ENCODE peak calls at places on chromosomes 11 and 22, in five cellular contexts. S is A549, A is HepG2, V is K562, O is SK-N-SH. L is an unnamed sample.

GRCh38 chr11:131688056-131688693 is 317.8 kb downstream of the NTM start:
- DNase-seq in S (peak), A (peak), V (peak), O (peak), L (peak)

GRCh38 chr22:37777122-37777687 is 30.5 kb upstream of the GCAT start:
- DNase-seq in S (no peak), A (peak), V (peak), O (no peak), L (no peak)

GRCh38 chr22:36409911-36410756 is 22.4 kb upstream of the MYH9 start:
- DNase-seq in S (no peak), A (peak), V (peak), O (no peak), L (peak)

GRCh38 chr22:27507066-27507715 is 294.4 kb downstream of the MN1 start:
- DNase-seq in S (no peak), A (no peak), V (no peak), O (no peak), L (no peak)

GRCh38 chr11:67233584-67234190 is 32.6 kb upstream of the GRK2 start:
- DNase-seq in S (no peak), A (no peak), V (no peak), O (no peak), L (no peak)

GRCh38 chr11:121563900-121564822 is 111.4 kb upstream of the SORL1-AS1 start:
- DNase-seq in S (no peak), A (peak), V (no peak), O (no peak), L (no peak)

GRCh38 chr22:42414565-42415298 is 17.5 kb downstream of the NFAM1 start:
- DNase-seq in S (no peak), A (no peak), V (peak), O (no peak), L (no peak)

GRCh38 chr11:8067929-8068575 is 13.0 kb upstream of the TUB start:
- DNase-seq in S (no peak), A (no peak), V (no peak), O (peak), L (no peak)

GRCh38 chr22:23825246-23825905 is 13.4 kb downstream of the DERL3 start:
- DNase-seq in S (no peak), A (no peak), V (no peak), O (no peak), L (no peak)

GRCh38 chr22:22050141-22050775 is 67.7 kb upstream of the TOP3B start:
- DNase-seq in S (no peak), A (no peak), V (no peak), O (no peak), L (no peak)

GRCh38 chr22:42644422-42645340 is 4.3 kb upstream of the ATP5MGL start:
- DNase-seq in S (no peak), A (no peak), V (no peak), O (no peak), L (no peak)

GRCh38 chr11:2830886-2831285 is 54.7 kb downstream of the CDKN1C start:
- DNase-seq in S (no peak), A (no peak), V (no peak), O (no peak), L (no peak)

GRCh38 chr22:48456449-48456848 is 1371.2 kb downstream of the BRD1 start:
- DNase-seq in S (no peak), A (no peak), V (no peak), O (no peak), L (no peak)

GRCh38 chr11:6229911-6230310 is 4.5 kb downstream of the FHIP1B start:
- DNase-seq in S (no peak), A (peak), V (no peak), O (no peak), L (no peak)

GRCh38 chr11:112289588-112290461 is 29.2 kb upstream of the PLET1 start:
- DNase-seq in S (peak), A (peak), V (peak), O (peak), L (no peak)

GRCh38 chr11:43756575-43756974 is 76.0 kb downstream of the HSD17B12 start:
- DNase-seq in S (no peak), A (no peak), V (no peak), O (no peak), L (no peak)

GRCh38 chr11:113401718-113402117 is 14.1 kb downstream of the ANKK1 start:
- DNase-seq in S (peak), A (no peak), V (no peak), O (peak), L (no peak)

GRCh38 chr22:38314992-38315800 is 2.0 kb downstream of the CSNK1E start:
- DNase-seq in S (no peak), A (no peak), V (no peak), O (no peak), L (no peak)

GRCh38 chr22:47207387-47207786 is 444.9 kb downstream of the TBC1D22A start:
- DNase-seq in S (no peak), A (no peak), V (no peak), O (no peak), L (no peak)

GRCh38 chr11:109914038-109914437 is 179.2 kb upstream of the ZC3H12C start:
- DNase-seq in S (no peak), A (no peak), V (no peak), O (no peak), L (no peak)

GRCh38 chr11:20964985-20965384 is 295.6 kb downstream of the NELL1 start:
- DNase-seq in S (no peak), A (no peak), V (no peak), O (no peak), L (no peak)

GRCh38 chr11:46537121-46537520 is 56.7 kb downstream of the AMBRA1 start:
- DNase-seq in S (peak), A (no peak), V (peak), O (no peak), L (no peak)

GRCh38 chr22:30290679-30291333 is 1.5 kb upstream of the CASTOR1 start:
- DNase-seq in S (no peak), A (peak), V (no peak), O (peak), L (no peak)

GRCh38 chr11:74822187-74822586 is 73.5 kb downstream of the RNF169 start:
- DNase-seq in S (no peak), A (no peak), V (no peak), O (no peak), L (no peak)

GRCh38 chr22:23158516-23159286 is 13.4 kb downstream of the RAB36 start:
- DNase-seq in S (no peak), A (no peak), V (no peak), O (no peak), L (no peak)

GRCh38 chr22:25700996-25701815 is 40.8 kb upstream of the MYO18B start:
- DNase-seq in S (no peak), A (no peak), V (no peak), O (peak), L (no peak)

GRCh38 chr11:44939673-44940072 is 11.0 kb downstream of the TP53I11 start:
- DNase-seq in S (no peak), A (peak), V (peak), O (no peak), L (no peak)

GRCh38 chr11:102464037-102464436 is 11.5 kb upstream of the TMEM123 start:
- DNase-seq in S (no peak), A (no peak), V (no peak), O (no peak), L (no peak)

GRCh38 chr11:57095896-57096295 is 85.9 kb upstream of the LRRC55 start:
- DNase-seq in S (no peak), A (no peak), V (no peak), O (no peak), L (no peak)
- TF ChIP-seq CHD2 in S (no peak), A (no peak), V (no peak), O (no peak), L (no peak)

DNA sequence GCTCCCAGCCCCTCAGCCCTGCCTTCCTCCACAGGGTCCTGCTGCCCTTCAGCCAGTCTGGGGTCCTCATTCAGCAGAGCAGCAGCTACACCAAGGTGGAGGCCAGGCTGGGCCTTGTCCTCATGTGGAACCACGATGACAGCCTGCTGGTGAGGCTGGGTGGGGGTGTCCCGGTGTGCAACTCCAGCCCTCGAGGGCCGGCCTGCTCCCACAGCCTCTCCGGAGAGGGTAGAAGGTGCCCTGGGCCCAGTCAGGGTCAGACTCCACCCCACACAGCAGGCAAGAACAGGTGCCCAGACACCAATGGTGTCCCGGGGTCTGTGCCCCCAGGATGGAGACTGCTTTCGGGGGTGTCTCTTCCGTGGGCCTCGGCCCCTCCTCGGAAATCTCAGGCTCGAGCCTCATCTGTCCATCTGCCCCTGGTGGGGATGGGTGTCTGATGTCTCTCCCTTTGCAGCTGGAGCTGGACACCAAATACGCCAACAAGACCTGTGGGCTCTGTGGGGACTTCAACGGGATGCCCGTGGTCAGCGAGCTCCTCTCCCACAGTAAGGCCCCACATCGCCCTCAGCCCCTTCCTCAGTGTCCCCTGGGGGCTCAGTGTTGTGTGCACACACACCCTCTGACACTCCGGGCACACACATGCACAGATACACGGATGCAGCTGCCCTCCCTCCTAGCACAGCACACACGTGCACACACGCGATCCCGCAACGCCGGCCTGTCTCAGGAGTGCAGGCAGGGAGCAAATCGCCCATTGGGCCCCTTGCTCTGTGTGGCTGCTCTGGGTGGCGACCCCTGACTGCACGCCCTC is 5.0 kb downstream of the MUC5AC start:
- DNase-seq in S (no peak), A (no peak), V (no peak), O (peak), L (no peak)
- TF ChIP-seq CHD2 in S (no peak), A (no peak), V (no peak), O (no peak), L (no peak)

DNA sequence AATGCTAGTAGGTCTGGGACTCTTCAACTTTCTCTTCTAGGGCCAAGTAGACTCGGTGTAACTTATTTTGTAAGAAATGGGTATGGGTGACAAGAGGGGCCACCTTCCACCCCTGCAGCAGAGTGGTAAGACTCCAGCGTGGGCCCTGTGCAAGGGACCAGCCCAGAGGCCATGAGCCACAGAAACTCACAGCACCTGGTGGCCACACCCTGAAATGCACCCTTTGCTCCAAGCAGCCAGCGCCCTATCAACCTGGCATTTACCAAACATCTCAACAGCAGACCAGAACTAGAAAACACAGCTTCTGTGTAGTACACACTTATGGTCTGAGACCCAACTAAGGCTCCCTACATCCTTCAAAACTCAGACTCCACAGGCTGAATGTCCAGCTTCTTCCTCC is 5.7 kb downstream of the CDCA5 start:
- DNase-seq in S (peak), A (peak), V (peak), O (peak), L (no peak)
- TF ChIP-seq CHD2 in S (no peak), A (no peak), V (no peak), O (no peak), L (no peak)

GRCh38 chr22:20591660-20592310 is 84.4 kb downstream of the MED15 start:
- DNase-seq in S (no peak), A (peak), V (peak), O (no peak), L (peak)
- TF ChIP-seq CHD2 in S (no peak), A (no peak), V (no peak), O (no peak), L (no peak)

DNA sequence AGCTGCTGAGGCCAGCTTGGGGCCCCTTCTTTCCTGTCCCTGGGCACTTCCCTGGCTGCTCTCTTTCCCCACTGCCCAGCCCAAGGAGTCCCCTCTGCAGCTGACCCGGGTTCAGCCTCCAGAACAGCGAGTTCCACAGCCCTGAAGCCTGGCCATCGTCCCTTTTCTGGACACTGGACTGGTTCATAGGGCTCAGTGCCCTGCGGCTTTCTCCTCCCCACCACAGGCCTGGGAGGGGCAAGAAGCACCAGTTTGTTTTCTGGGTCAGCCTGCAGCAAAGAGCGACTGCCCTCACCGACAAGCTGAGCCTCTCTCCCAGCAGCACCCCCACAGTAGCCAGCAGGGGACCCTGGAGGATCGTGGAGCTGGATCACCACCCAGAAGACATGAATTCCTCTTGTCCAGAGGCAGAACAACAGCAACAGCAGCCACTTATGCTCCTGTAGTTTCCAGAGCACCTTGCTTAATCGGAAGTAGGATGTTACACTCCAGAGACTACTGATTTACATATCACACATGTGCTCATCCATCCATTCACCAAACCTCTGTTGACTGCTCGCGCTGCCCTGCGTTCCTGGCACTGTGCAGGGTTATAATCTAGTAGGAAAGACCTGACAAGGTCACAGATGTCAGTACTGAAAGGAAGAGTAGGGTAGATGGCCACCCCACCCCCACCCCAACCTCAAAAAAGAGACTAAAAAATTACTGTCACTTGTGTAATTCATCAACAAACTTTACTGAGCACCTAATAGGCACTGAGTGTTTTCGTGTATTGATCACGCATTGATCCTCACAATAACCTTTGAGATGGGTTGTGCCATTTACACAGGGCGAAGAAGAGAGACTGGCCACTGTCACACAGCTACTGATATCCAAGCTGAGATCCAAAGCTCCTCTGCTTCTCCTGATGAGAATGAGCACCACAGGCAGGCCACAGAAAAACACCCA is 13.0 kb upstream of the CXCR5 start:
- DNase-seq in S (no peak), A (peak), V (no peak), O (peak), L (peak)
- TF ChIP-seq CHD2 in S (no peak), A (no peak), V (no peak), O (no peak), L (no peak)

GRCh38 chr11:73126804-73127480 is 15.2 kb downstream of the FCHSD2 start:
- DNase-seq in S (no peak), A (no peak), V (no peak), O (no peak), L (no peak)

GRCh38 chr11:73124796-73125195 is 17.3 kb downstream of the FCHSD2 start:
- DNase-seq in S (no peak), A (no peak), V (no peak), O (no peak), L (no peak)

DNA sequence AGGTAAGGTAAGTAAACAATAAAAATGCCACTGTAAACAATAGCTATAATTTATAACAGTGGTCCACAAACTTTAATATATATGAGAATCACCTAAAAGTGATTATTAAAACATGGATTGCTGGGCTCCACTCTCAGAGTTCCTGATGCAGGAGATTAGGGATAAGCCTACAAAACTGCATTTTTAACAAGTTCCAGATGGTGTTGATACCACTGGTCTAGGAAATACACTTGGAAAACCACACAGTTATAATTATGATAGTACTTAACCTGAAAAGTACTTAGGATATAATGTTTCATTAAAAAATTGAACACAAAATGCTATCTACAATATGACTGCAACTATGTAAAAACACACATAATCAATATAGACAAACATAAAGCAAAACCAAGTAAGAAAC is 20.4 kb downstream of the FCHSD2 start:
- DNase-seq in S (no peak), A (no peak), V (no peak), O (peak), L (no peak)
- TF ChIP-seq CHD2 in S (no peak), A (no peak), V (no peak), O (no peak), L (no peak)

DNA sequence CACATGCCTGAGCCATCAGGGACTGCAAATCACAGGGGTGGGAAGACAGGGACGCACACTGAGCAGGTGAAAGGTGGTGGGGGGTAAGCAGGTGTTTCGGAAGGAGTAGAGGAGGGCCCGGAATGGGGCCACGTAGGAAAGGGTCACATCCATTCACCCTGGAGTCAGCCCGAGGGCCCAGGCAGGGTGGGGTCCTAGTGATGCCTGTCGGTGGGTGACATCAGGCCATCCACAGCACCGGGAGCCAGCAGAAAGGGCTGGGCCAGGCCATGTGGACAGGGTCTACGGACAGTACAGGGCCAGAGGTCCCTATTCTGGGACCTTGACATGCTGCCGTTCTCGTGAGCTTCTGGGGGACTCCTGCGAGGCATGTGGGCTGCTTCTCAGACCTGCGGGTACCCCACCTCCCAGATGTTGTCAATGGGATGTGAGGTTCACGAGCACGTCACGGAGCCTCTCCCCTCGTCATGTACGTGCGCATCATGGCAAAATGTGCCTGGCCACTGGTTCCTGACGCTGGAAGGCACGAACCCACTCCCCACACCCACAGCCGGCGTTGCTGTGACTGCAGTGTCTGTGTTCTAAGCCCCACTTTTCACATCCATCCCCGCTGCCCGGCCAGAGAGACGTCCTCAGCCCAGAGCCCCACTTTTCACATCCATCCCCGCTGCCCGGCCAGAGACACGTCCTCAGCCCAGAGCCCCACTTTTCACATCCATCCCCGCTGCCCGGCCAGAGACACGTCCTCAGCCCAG is 84.1 kb downstream of the FBLN1 start:
- DNase-seq in S (no peak), A (no peak), V (no peak), O (no peak), L (no peak)
- TF ChIP-seq CHD2 in S (no peak), A (no peak), V (no peak), O (no peak), L (no peak)

GRCh38 chr11:116415095-116415494 is 357.7 kb downstream of the BUD13 start:
- DNase-seq in S (peak), A (no peak), V (no peak), O (no peak), L (no peak)

GRCh38 chr11:116414357-116414756 is 358.4 kb downstream of the BUD13 start:
- DNase-seq in S (no peak), A (no peak), V (no peak), O (no peak), L (no peak)

GRCh38 chr11:116412118-116412889 is 360.5 kb downstream of the BUD13 start:
- DNase-seq in S (peak), A (peak), V (no peak), O (no peak), L (no peak)

GRCh38 chr11:116416852-116417251 is 355.9 kb downstream of the BUD13 start:
- DNase-seq in S (no peak), A (no peak), V (no peak), O (no peak), L (no peak)

DNA sequence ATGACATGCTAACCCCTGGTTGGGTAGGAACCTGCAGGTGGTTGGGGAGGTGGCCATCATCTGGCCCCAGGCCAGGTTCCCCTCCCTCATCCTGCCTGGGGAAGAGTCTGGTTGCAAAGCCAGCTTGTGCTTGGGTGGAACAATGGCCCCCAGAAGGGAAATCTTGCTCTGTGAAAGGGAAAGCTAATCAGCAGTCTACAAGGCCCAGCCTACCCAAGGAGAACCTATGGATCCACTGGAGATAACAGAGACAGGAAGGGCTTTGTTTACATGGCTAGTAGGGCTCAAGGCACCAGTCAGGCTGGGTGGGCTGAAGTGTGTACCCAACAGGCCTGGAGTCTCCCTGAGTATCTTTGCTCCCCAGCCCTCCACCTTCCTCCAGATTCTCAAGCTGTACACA is 358.9 kb downstream of the BUD13 start:
- DNase-seq in S (no peak), A (peak), V (no peak), O (no peak), L (no peak)
- TF ChIP-seq CHD2 in S (no peak), A (no peak), V (no peak), O (no peak), L (no peak)

GRCh38 chr11:87347860-87348259 is 310.1 kb downstream of the TMEM135 start:
- DNase-seq in S (no peak), A (no peak), V (peak), O (no peak), L (no peak)
- TF ChIP-seq CHD2 in S (no peak), A (no peak), V (no peak), O (no peak), L (no peak)